ENCODE peak calls at places on chromosomes 5 and 9, in six cellular contexts. Q is GM20000; F is sigmoid colon; K is CD8-positive, alpha-beta T cell; D is suprapubic skin; N is mesothelial cell of epicardium. P is an unnamed sample.

GRCh38 chr5:1235379-1235778 is 10.2 kb downstream of the SLC6A18 start:
- DNase-seq in Q (no peak), F (no peak), K (no peak), D (no peak), N (no peak), P (no peak)

GRCh38 chr5:146646441-146646840 is 130.5 kb upstream of the GPR151 start:
- DNase-seq in Q (no peak), F (no peak), K (no peak), D (no peak), N (no peak), P (no peak)

GRCh38 chr9:17757816-17758215 is 178.9 kb downstream of the SH3GL2 start:
- DNase-seq in Q (no peak), F (no peak), K (no peak), D (no peak), N (no peak), P (no peak)

GRCh38 chr9:117672397-117672796 is 31.8 kb upstream of the TLR4 start:
- DNase-seq in Q (no peak), F (no peak), K (no peak), D (no peak), N (no peak), P (no peak)

GRCh38 chr5:58114324-58114723 is 345.6 kb downstream of the PLK2 start:
- DNase-seq in Q (no peak), F (no peak), K (no peak), D (no peak), N (no peak), P (no peak)

GRCh38 chr9:98495530-98495929 is 213.2 kb downstream of the GABBR2 start:
- DNase-seq in Q (no peak), F (no peak), K (no peak), D (peak), N (peak), P (no peak)

GRCh38 chr5:119161430-119161829 is 90.5 kb downstream of the DMXL1 start:
- DNase-seq in Q (no peak), F (no peak), K (no peak), D (no peak), N (no peak), P (no peak)

GRCh38 chr5:14440598-14441401 is 140.8 kb upstream of the OTULINL start:
- DNase-seq in Q (no peak), F (peak), K (no peak), D (no peak), N (peak), P (no peak)

GRCh38 chr5:55706230-55706629 is 5.9 kb downstream of the SLC38A9 start:
- DNase-seq in Q (no peak), F (no peak), K (no peak), D (no peak), N (no peak), P (no peak)

GRCh38 chr5:55713871-55714270 is 1.7 kb upstream of the SLC38A9 start:
- DNase-seq in Q (no peak), F (no peak), K (no peak), D (no peak), N (no peak), P (no peak)

GRCh38 chr5:55711531-55712022 is 547 bp downstream of the SLC38A9 start:
- DNase-seq in Q (no peak), F (no peak), K (no peak), D (no peak), N (no peak), P (no peak)

GRCh38 chr5:55712023-55712859 is at the start of gene SLC38A9:
- DNase-seq in Q (peak), F (peak), K (peak), D (peak), N (peak), P (peak)

GRCh38 chr5:55708732-55709131 is 3.4 kb downstream of the SLC38A9 start:
- DNase-seq in Q (no peak), F (no peak), K (no peak), D (no peak), N (no peak), P (no peak)
- TF ChIP-seq CTCF in Q (no peak), F (no peak), K (no peak), D (no peak), N (no peak), P (no peak)

GRCh38 chr5:135100011-135100410 is 66.0 kb upstream of the PITX1 start:
- DNase-seq in Q (no peak), F (no peak), K (no peak), D (peak), N (no peak), P (no peak)

GRCh38 chr5:135106136-135106535 is 72.1 kb upstream of the PITX1 start:
- DNase-seq in Q (no peak), F (no peak), K (no peak), D (no peak), N (no peak), P (no peak)

GRCh38 chr5:135100431-135100830 is 66.4 kb upstream of the PITX1 start:
- DNase-seq in Q (no peak), F (no peak), K (no peak), D (peak), N (no peak), P (no peak)

GRCh38 chr5:135105105-135105484 is 71.1 kb upstream of the PITX1 start:
- DNase-seq in Q (no peak), F (peak), K (no peak), D (no peak), N (no peak), P (no peak)

DNA sequence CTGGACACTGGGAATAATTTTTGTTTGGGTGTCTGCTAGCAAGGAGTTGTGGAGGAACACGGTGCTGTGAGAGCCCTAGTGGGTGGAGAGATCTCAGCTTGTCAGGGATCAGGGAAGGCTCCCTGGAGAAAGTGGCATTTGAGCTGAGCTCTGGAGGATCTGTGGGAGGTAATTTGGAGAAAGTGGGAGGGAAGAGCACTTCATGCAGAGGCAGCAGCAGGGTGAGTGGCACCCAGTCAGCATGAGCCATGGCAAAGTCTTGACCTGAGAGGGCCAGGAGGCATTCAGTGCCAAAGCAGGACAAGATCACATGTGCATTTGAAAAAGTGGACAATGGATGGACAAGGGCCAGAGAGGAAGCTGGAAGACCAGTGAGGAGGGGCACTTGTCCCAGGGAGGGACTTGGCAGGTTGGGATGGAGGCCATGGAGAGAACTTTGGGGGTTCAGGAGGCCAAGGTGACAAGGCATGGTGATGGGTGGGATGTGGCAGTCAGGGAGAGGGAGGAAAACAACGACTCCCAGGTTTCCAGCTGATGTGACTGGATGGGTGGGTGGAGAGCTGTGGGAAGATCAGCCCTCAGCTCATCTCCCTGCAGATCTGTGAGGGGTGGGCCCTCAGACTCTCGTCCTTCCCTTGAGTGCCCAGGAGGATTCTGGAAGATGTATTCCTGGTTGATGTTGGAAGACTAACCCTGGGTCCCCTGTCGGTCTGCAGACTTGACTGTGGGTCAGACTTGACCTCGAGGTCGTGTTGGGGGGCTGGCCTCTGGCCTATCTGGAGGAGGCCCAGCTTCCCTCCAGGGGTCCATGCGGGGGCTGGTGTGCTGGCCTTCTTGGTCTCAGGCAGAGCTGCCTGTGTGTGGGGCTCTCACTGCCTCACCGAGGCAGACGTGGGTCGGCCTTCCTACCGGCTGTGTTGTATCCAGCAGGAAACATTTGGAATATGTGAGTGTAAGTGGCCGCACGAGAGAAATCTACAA is 69.0 kb upstream of the PITX1 start:
- DNase-seq in Q (no peak), F (peak), K (no peak), D (peak), N (no peak), P (no peak)
- TF ChIP-seq CTCF in Q (no peak), F (no peak), K (no peak), D (no peak), N (no peak), P (no peak)

GRCh38 chr5:43604699-43605098 is 1.7 kb downstream of the NNT start:
- DNase-seq in Q (no peak), F (no peak), K (no peak), D (no peak), N (no peak), P (no peak)

GRCh38 chr5:43613370-43613769 is 10.4 kb downstream of the NNT start:
- DNase-seq in Q (no peak), F (no peak), K (no peak), D (no peak), N (no peak), P (no peak)

GRCh38 chr5:43606351-43606750 is 3.4 kb downstream of the NNT start:
- DNase-seq in Q (no peak), F (no peak), K (no peak), D (no peak), N (no peak), P (no peak)

GRCh38 chr5:43608406-43608805 is 5.4 kb downstream of the NNT start:
- DNase-seq in Q (no peak), F (no peak), K (no peak), D (no peak), N (no peak), P (no peak)

DNA sequence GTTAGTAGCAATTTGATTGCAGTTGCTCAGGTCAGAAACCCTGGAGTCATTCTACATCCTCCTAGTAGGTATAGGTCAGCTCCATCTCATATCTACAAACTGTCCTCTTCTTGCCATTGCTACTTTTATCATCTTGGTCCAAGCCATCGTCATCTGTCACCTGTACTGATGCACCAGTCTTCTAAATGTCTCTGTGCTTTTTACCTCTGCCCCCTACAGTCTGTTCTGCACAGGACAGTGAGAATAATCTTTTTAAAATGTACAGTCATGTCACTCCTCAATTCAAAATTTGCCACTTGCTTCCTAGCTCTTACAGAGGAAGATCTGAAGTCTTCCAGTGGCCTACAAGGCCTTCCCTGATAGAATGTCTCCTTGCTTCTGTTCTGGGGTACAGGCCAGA is 6.8 kb downstream of the NNT start:
- DNase-seq in Q (no peak), F (no peak), K (no peak), D (no peak), N (no peak), P (no peak)
- TF ChIP-seq CTCF in Q (no peak), F (no peak), K (no peak), D (no peak), N (no peak), P (peak)

GRCh38 chr9:9494334-9494733 is 1118.5 kb downstream of the PTPRD start:
- DNase-seq in Q (no peak), F (no peak), K (no peak), D (no peak), N (no peak), P (no peak)

GRCh38 chr9:9498846-9499245 is 1114.0 kb downstream of the PTPRD start:
- DNase-seq in Q (no peak), F (no peak), K (no peak), D (no peak), N (no peak), P (no peak)

GRCh38 chr9:9498147-9498546 is 1114.7 kb downstream of the PTPRD start:
- DNase-seq in Q (no peak), F (no peak), K (no peak), D (no peak), N (no peak), P (no peak)

GRCh38 chr9:9504869-9505268 is 1107.9 kb downstream of the PTPRD start:
- DNase-seq in Q (no peak), F (no peak), K (no peak), D (no peak), N (no peak), P (no peak)

GRCh38 chr9:9499546-9499945 is 1113.3 kb downstream of the PTPRD start:
- DNase-seq in Q (no peak), F (no peak), K (no peak), D (no peak), N (no peak), P (no peak)
- TF ChIP-seq CTCF in Q (no peak), F (no peak), K (no peak), D (no peak), N (no peak), P (no peak)

GRCh38 chr9:127578952-127579853 is 32.9 kb upstream of the STXBP1 start:
- DNase-seq in Q (peak), F (peak), K (peak), D (peak), N (no peak), P (peak)
- TF ChIP-seq CTCF in Q (no peak), F (peak), K (no peak), D (no peak), N (no peak), P (no peak)